ENCODE peak calls at places on chromosome 22, in seven cellular contexts. U is uterus, Y is GM23338, D is LHCN-M2, A is GM18507, R is AG04450, J is T-helper 1 cell. F is an unnamed sample.

GRCh38 chr22:47901911-47902310 is 1139.5 kb downstream of the TBC1D22A start:
- DNase-seq in Y (no peak), J (no peak), R (no peak), A (no peak), D (no peak), U (no peak), F (no peak)

GRCh38 chr22:44505796-44506354 is 7.8 kb upstream of the RTL6 start:
- DNase-seq in Y (no peak), J (no peak), U (no peak), D (peak; percentile 51), R (no peak), A (no peak), F (no peak)

GRCh38 chr22:17775781-17776470 is 1.7 kb upstream of the BID start:
- DNase-seq in D (no peak), J (no peak), Y (no peak), U (no peak), R (no peak), A (no peak), F (no peak)

GRCh38 chr22:49788492-49788891 is 39.2 kb downstream of the BRD1 start:
- DNase-seq in R (no peak), D (no peak), U (no peak), A (no peak), J (no peak), Y (no peak), F (peak; percentile 54)

GRCh38 chr22:35230839-35231584 is 26.3 kb upstream of the HMGXB4 start:
- DNase-seq in U (no peak), A (no peak), J (no peak), R (no peak), D (no peak), Y (no peak), F (no peak)

GRCh38 chr22:33526434-33527107 is 393.7 kb downstream of the LARGE1 start:
- DNase-seq in J (no peak), Y (no peak), U (no peak), R (no peak), A (no peak), D (no peak), F (no peak)

GRCh38 chr22:35467788-35468187 is 67.8 kb downstream of the MCM5 start:
- DNase-seq in U (peak; percentile 80), Y (peak; percentile 36), J (no peak), A (no peak), R (no peak), D (peak; percentile 48), F (peak; percentile 40)

GRCh38 chr22:50307891-50308596 is 598 bp upstream of the PLXNB2 start:
- DNase-seq in D (no peak), J (no peak), Y (no peak), U (peak; percentile 56), A (no peak), R (no peak), F (no peak)

GRCh38 chr22:38700789-38701628 is at the start of gene JOSD1:
- DNase-seq in R (peak; percentile 82), J (peak; percentile 96), D (peak; percentile 91), A (peak; percentile 74), U (peak; percentile 94), Y (peak; percentile 96), F (peak; percentile 94)

GRCh38 chr22:19747574-19747973 is 13.0 kb upstream of the TBX1 start:
- DNase-seq in R (no peak), A (no peak), D (no peak), Y (no peak), J (no peak), U (no peak), F (no peak)

GRCh38 chr22:31970490-31971444 is 26.4 kb downstream of the YWHAH start:
- DNase-seq in R (peak; percentile 7), J (peak; percentile 79), D (peak; percentile 56), A (peak; percentile 76), U (peak; percentile 71), Y (peak; percentile 86), F (peak; percentile 79)

GRCh38 chr22:28016781-28017557 is 97.9 kb upstream of the PITPNB start:
- DNase-seq in U (peak; percentile 15), R (no peak), J (no peak), A (no peak), Y (no peak), D (no peak), F (peak; percentile 8)

GRCh38 chr22:47071812-47072641 is 309.6 kb downstream of the TBC1D22A start:
- DNase-seq in J (no peak), Y (no peak), D (no peak), A (no peak), R (no peak), U (no peak), F (no peak)

GRCh38 chr22:37951305-37951704 is 2.1 kb downstream of the C22orf23 start:
- DNase-seq in D (peak; percentile 32), U (no peak), A (no peak), R (no peak), J (no peak), Y (peak; percentile 79), F (no peak)

GRCh38 chr22:30857103-30857502 is 111.5 kb downstream of the MORC2 start:
- DNase-seq in D (no peak), R (no peak), A (no peak), J (no peak), U (no peak), Y (no peak), F (no peak)

GRCh38 chr22:50545522-50546325 is at the start of gene KLHDC7B:
- DNase-seq in Y (no peak), D (no peak), U (no peak), A (no peak), R (no peak), J (peak; percentile 69), F (no peak)

GRCh38 chr22:20567993-20568417 is 60.6 kb downstream of the MED15 start:
- DNase-seq in Y (peak; percentile 40), U (no peak), D (peak; percentile 55), A (no peak), J (no peak), R (no peak), F (no peak)

GRCh38 chr22:42060489-42060888 is 10.1 kb downstream of the NAGA start:
- DNase-seq in D (no peak), J (no peak), Y (no peak), U (no peak), R (no peak), A (no peak), F (no peak)

GRCh38 chr22:22745225-22746060 is 101.0 kb downstream of the GGTLC2 start:
- DNase-seq in A (no peak), U (no peak), R (no peak), D (no peak), Y (peak; percentile 70), J (no peak), F (no peak)

GRCh38 chr22:49322231-49322630 is 505.4 kb downstream of the BRD1 start:
- DNase-seq in Y (no peak), A (no peak), J (no peak), U (no peak), D (no peak), R (no peak), F (no peak)

GRCh38 chr22:40668611-40669390 is 10.5 kb upstream of the MCHR1 start:
- DNase-seq in Y (peak; percentile 43), R (no peak), J (peak; percentile 74), A (no peak), U (no peak), D (peak; percentile 82), F (no peak)

GRCh38 chr22:30424471-30425326 is 869 bp upstream of the MTFP1 start:
- DNase-seq in D (peak; percentile 46), J (peak; percentile 46), A (no peak), Y (peak; percentile 48), U (no peak), R (no peak), F (peak; percentile 15)

GRCh38 chr22:39592104-39593060 is 21.8 kb downstream of the CACNA1I start:
- DNase-seq in U (no peak), A (no peak), Y (no peak), J (no peak), D (peak; percentile 43), R (peak; percentile 45), F (no peak)

GRCh38 chr22:45645526-45646414 is 25.9 kb upstream of the ATXN10 start:
- DNase-seq in D (peak; percentile 23), R (no peak), A (peak; percentile 75), J (peak; percentile 62), U (peak; percentile 46), Y (peak; percentile 87), F (peak; percentile 62)

GRCh38 chr22:22720724-22721261 is 76.4 kb downstream of the GGTLC2 start:
- DNase-seq in Y (no peak), A (no peak), J (no peak), R (no peak), U (no peak), D (no peak), F (no peak)

GRCh38 chr22:43435851-43436535 is 24.2 kb downstream of the MPPED1 start:
- DNase-seq in D (no peak), J (no peak), A (no peak), U (no peak), Y (no peak), R (no peak), F (no peak)

GRCh38 chr22:25235547-25236290 is 16.3 kb downstream of the CRYBB2 start:
- DNase-seq in Y (peak; percentile 95), A (peak; percentile 95), U (no peak), D (peak; percentile 64), J (peak; percentile 65), R (peak; percentile 10), F (no peak)

F was measured in tibial nerve.